ENCODE peak calls at places on chromosomes 6 and 20, in four cellular contexts. L is fibroblast of the aortic adventitia, X is T-helper 2 cell, T is dorsolateral prefrontal cortex. V is an unnamed sample.

GRCh38 chr20:48808382-48809034 is 19.3 kb downstream of the PREX1 start:
- DNase-seq in L (no peak), X (no peak), T (no peak), V (no peak)

GRCh38 chr6:105835373-105835772 is 250.8 kb upstream of the PRDM1 start:
- DNase-seq in X (peak), L (peak), T (no peak), V (no peak)

GRCh38 chr6:100283288-100283687 is 181.4 kb downstream of the SIM1 start:
- DNase-seq in X (no peak), L (peak), T (no peak), V (no peak)

GRCh38 chr20:52481443-52481842 is 289.9 kb upstream of the ZFP64 start:
- DNase-seq in T (no peak), L (no peak), X (no peak), V (no peak)

GRCh38 chr6:108948252-108948651 is 100.0 kb downstream of the ARMC2 start:
- DNase-seq in T (peak), X (no peak), L (no peak), V (no peak)

GRCh38 chr6:116352515-116353471 is 18.0 kb upstream of the DSE start:
- DNase-seq in T (no peak), L (peak), X (no peak), V (no peak)

GRCh38 chr6:2793491-2794151 is 28.4 kb downstream of the WRNIP1 start:
- DNase-seq in L (no peak), X (peak), T (peak), V (no peak)

GRCh38 chr6:139124887-139125672 is 9.8 kb upstream of the HECA start:
- DNase-seq in L (peak), X (peak), T (no peak), V (peak)

GRCh38 chr6:106084106-106084963 is 1.8 kb upstream of the PRDM1 start:
- DNase-seq in X (peak), L (peak), T (no peak), V (no peak)

GRCh38 chr6:167917755-167918154 is 79.7 kb upstream of the KIF25 start:
- DNase-seq in X (no peak), T (no peak), L (no peak), V (no peak)

GRCh38 chr6:159729598-159729997 is 2.3 kb downstream of the WTAP start:
- DNase-seq in L (peak), X (peak), T (no peak), V (no peak)

GRCh38 chr6:32254761-32255211 is 30.9 kb upstream of the NOTCH4 start:
- DNase-seq in X (no peak), T (no peak), L (no peak), V (no peak)

GRCh38 chr6:35737413-35738211 is 780 bp downstream of the ARMC12 start:
- DNase-seq in X (peak), T (no peak), L (peak), V (peak)

GRCh38 chr6:34589140-34589539 is 33.0 kb upstream of the SPDEF start:
- DNase-seq in L (no peak), X (no peak), T (peak), V (no peak)

GRCh38 chr20:45291526-45291925 is 15.1 kb upstream of the RBPJL start:
- DNase-seq in T (no peak), X (no peak), L (no peak), V (no peak)

GRCh38 chr20:36097331-36097730 is 57.2 kb upstream of the EPB41L1 start:
- DNase-seq in L (peak), T (no peak), X (no peak), V (no peak)

GRCh38 chr6:138944412-138944811 is 43.6 kb downstream of the REPS1 start:
- DNase-seq in T (no peak), X (peak), L (peak), V (no peak)

GRCh38 chr6:75946146-75946831 is 126.2 kb downstream of the IMPG1 start:
- DNase-seq in T (no peak), L (no peak), X (no peak), V (no peak)

GRCh38 chr6:15881150-15881549 is 218.3 kb upstream of the DTNBP1 start:
- DNase-seq in X (no peak), T (no peak), L (no peak), V (no peak)

GRCh38 chr20:23415555-23415954 is 5.7 kb downstream of the NAPB start:
- DNase-seq in T (no peak), X (no peak), L (no peak), V (no peak)

GRCh38 chr6:68777956-68778355 is 142.9 kb downstream of the ADGRB3 start:
- DNase-seq in L (peak), X (no peak), T (no peak), V (no peak)

GRCh38 chr20:31695849-31696804 is 26.5 kb downstream of the BCL2L1 start:
- DNase-seq in L (peak), T (no peak), X (no peak), V (no peak)

GRCh38 chr6:34836008-34836407 is 44.1 kb downstream of the BLTP3A start:
- DNase-seq in X (no peak), T (no peak), L (no peak), V (no peak)

GRCh38 chr6:117399924-117400323 is 25.8 kb downstream of the ROS1 start:
- DNase-seq in X (no peak), L (peak), T (no peak), V (no peak)

GRCh38 chr6:38438097-38438496 is 201.6 kb downstream of the BTBD9 start:
- DNase-seq in L (no peak), T (no peak), X (no peak), V (no peak)

GRCh38 chr6:163626073-163626867 is 211.8 kb downstream of the QKI start:
- DNase-seq in T (no peak), L (peak), X (no peak), V (no peak)

GRCh38 chr6:11007715-11008608 is 36.1 kb downstream of the ELOVL2 start:
- DNase-seq in T (no peak), X (peak), L (peak), V (no peak)

GRCh38 chr6:160667854-160668481 is 3.9 kb upstream of the LPA start:
- DNase-seq in X (peak), T (no peak), L (no peak), V (no peak)

GRCh38 chr20:43404880-43405279 is 52.8 kb upstream of the SRSF6 start:
- DNase-seq in T (no peak), L (peak), X (peak), V (no peak)

GRCh38 chr20:36454664-36455427 is 86.5 kb upstream of the MYL9 start:
- DNase-seq in T (peak), X (no peak), L (no peak), V (no peak)